ENCODE peak calls at places on chromosomes 11 and 22, in four cellular contexts. Y is fibroblast of lung, N is right lobe of liver, O is trophoblast cell. G is an unnamed sample.
A peak's percentile ranks its signal among the peaks of the same experiment; 100 is the strongest.

GRCh38 chr22:27075028-27075678 is 417.8 kb downstream of the MIAT start:
- DNase-seq in N (no peak), O (no peak), Y (no peak), G (no peak)

GRCh38 chr11:77473001-77473800 is 693 bp downstream of the PAK1 start:
- DNase-seq in N (peak; percentile 79), O (peak; percentile 72), Y (peak; percentile 40), G (no peak)

GRCh38 chr11:107689317-107690202 is 22.3 kb downstream of the SLN start:
- DNase-seq in O (peak; percentile 75), N (no peak), Y (peak; percentile 43), G (peak; percentile 79)

GRCh38 chr11:118872403-118872821 is 11.3 kb upstream of the CXCR5 start:
- DNase-seq in Y (no peak), N (no peak), O (no peak), G (no peak)

GRCh38 chr11:65298131-65298535 is 16.5 kb upstream of the CDC42EP2 start:
- DNase-seq in N (peak; percentile 90), Y (no peak), O (no peak), G (peak; percentile 88)

GRCh38 chr11:57776577-57776976 is 15.0 kb downstream of the CTNND1 start:
- DNase-seq in N (no peak), Y (no peak), O (no peak), G (no peak)

GRCh38 chr11:3146612-3147256 is 18.4 kb downstream of the OSBPL5 start:
- DNase-seq in N (no peak), Y (peak; percentile 86), O (no peak), G (no peak)

GRCh38 chr11:119567667-119568582 is 145.0 kb upstream of the THY1 start:
- DNase-seq in O (peak; percentile 3), Y (peak; percentile 80), N (no peak), G (no peak)

GRCh38 chr22:50633771-50634170 is 5.8 kb upstream of the ARSA start:
- DNase-seq in O (no peak), Y (no peak), N (no peak), G (no peak)

GRCh38 chr11:115304774-115305472 is 199.3 kb downstream of the CADM1 start:
- DNase-seq in N (no peak), Y (peak; percentile 27), O (no peak), G (no peak)

GRCh38 chr22:23075050-23075449 is 4.7 kb downstream of the GNAZ start:
- DNase-seq in Y (no peak), O (no peak), N (peak; percentile 31), G (no peak)

GRCh38 chr22:27207907-27208306 is 550.5 kb downstream of the MIAT start:
- DNase-seq in Y (peak; percentile 78), N (no peak), O (no peak), G (peak; percentile 70)

GRCh38 chr11:26231252-26231661 is 100.7 kb upstream of the ANO3 start:
- DNase-seq in O (no peak), N (no peak), Y (peak; percentile 96), G (no peak)

GRCh38 chr11:120601566-120601965 is 90.0 kb downstream of the GRIK4 start:
- DNase-seq in O (no peak), Y (peak; percentile 57), N (no peak), G (no peak)

GRCh38 chr11:73374130-73374529 is 2.1 kb upstream of the RELT start:
- DNase-seq in Y (no peak), N (no peak), O (peak; percentile 57), G (no peak)

GRCh38 chr22:30426395-30427353 is 1.1 kb downstream of the MTFP1 start:
- DNase-seq in Y (peak; percentile 64), N (peak; percentile 89), O (peak; percentile 89), G (peak; percentile 86)

GRCh38 chr22:35154937-35155387 is 89.0 kb downstream of the ISX start:
- DNase-seq in Y (peak; percentile 36), O (peak; percentile 74), N (peak; percentile 59), G (no peak)

GRCh38 chr11:65366340-65366773 is 11.8 kb downstream of the TIGD3 start:
- DNase-seq in N (no peak), Y (peak; percentile 74), O (peak; percentile 77), G (no peak)

GRCh38 chr11:115984228-115984627 is 480.0 kb upstream of the CADM1 start:
- DNase-seq in N (no peak), O (no peak), Y (no peak), G (no peak)

GRCh38 chr11:110173775-110174644 is 80.8 kb downstream of the ZC3H12C start:
- DNase-seq in Y (peak; percentile 79), O (peak; percentile 92), N (peak; percentile 70), G (peak; percentile 82)

GRCh38 chr22:44091021-44091721 is 67.1 kb downstream of the PARVB start:
- DNase-seq in O (peak; percentile 13), Y (peak; percentile 12), N (peak; percentile 29), G (no peak)

GRCh38 chr11:33391893-33392251 is 134.7 kb downstream of the HIPK3 start:
- DNase-seq in O (no peak), N (no peak), Y (no peak), G (no peak)

GRCh38 chr11:95144313-95145235 is 54.9 kb downstream of the ENDOD1 start:
- DNase-seq in Y (peak; percentile 63), O (no peak), N (no peak), G (no peak)

GRCh38 chr11:132587716-132588115 is 944.6 kb downstream of the OPCML start:
- DNase-seq in Y (no peak), O (peak; percentile 78), N (no peak), G (no peak)

GRCh38 chr11:62324738-62325556 is 12.3 kb upstream of the ASRGL1 start:
- DNase-seq in O (peak; percentile 96), Y (no peak), N (no peak), G (no peak)

GRCh38 chr22:28829358-28830181 is 29.2 kb upstream of the XBP1 start:
- DNase-seq in O (peak; percentile 89), N (peak; percentile 84), Y (peak; percentile 54), G (peak; percentile 83)
- H3K4me1 ChIP-seq in O (no peaks in the 10 kb centered on the region), N (peaks cover 22% of the 10 kb centered on the region), Y (no peaks in the 10 kb centered on the region), G (no peaks in the 10 kb centered on the region)

GRCh38 chr11:1872267-1872985 is 19.3 kb downstream of the PRR33 start:
- DNase-seq in O (no peak), N (peak; percentile 40), Y (no peak), G (no peak)
- H3K4me1 ChIP-seq in O (peaks cover 10% of the 10 kb centered on the region), N (no peaks in the 10 kb centered on the region), Y (no peaks in the 10 kb centered on the region), G (no peaks in the 10 kb centered on the region)

GRCh38 chr11:69430566-69430965 is 50.9 kb upstream of the LINC01488 start:
- DNase-seq in O (no peak), N (peak; percentile 89), Y (peak; percentile 30), G (no peak)

GRCh38 chr11:69427906-69428880 is 53.3 kb upstream of the LINC01488 start:
- DNase-seq in O (no peak), Y (no peak), N (no peak), G (no peak)

GRCh38 chr11:69431893-69432738 is 49.3 kb upstream of the LINC01488 start:
- DNase-seq in N (peak; percentile 35), Y (no peak), O (no peak), G (no peak)

GRCh38 chr11:69431136-69431535 is 50.3 kb upstream of the LINC01488 start:
- DNase-seq in O (no peak), N (no peak), Y (no peak), G (no peak)

GRCh38 chr11:69429716-69430491 is 51.6 kb upstream of the LINC01488 start:
- DNase-seq in N (peak; percentile 80), O (no peak), Y (no peak), G (no peak)
- H3K4me1 ChIP-seq in N (peaks cover 43% of the 10 kb centered on the region), O (peaks cover 14% of the 10 kb centered on the region), Y (no peaks in the 10 kb centered on the region), G (no peaks in the 10 kb centered on the region)

DNA sequence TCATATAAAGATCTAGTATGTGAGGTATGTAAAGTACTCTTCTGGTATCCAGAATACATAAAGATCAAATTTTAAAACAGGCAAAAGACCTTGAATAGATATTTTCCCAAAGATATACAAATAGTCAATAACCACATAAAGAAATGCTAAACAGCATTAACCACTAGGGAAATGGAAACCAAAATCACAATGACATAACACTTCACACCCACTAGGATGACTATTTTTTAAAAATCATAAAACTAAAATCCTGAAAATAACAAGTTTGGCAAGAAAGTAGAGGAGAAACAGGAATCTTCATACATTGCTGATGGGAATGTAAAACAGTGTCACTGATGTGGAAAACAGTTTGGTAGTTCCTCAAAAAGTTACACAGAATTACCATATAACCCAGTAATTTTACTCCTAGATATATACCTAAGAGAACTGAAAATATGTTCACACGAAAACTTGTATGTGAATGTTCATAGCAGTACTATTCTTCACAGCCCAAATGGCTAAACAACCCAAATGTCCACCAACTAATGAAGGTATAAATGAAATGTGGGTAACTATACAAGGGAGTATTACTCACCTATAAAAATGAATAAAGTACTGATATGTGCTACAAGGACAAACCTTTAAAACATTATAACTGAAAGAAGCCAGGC is 12.5 kb downstream of the PICALM start:
- DNase-seq in N (no peak), O (peak; percentile 55), Y (no peak), G (no peak)
- H3K4me1 ChIP-seq in N (peaks cover 6% of the 10 kb centered on the region), O (peaks cover 6% of the 10 kb centered on the region), Y (no peaks in the 10 kb centered on the region), G (peaks cover 73% of the 10 kb centered on the region)

G was measured in right atrium auricular region.